ENCODE peak calls at places on chromosomes 1 and 21, in seven cellular contexts. H is fibroblast of mammary gland, L is NCI-H2081, E is hypothalamus, V is MM.1S, P is fibroblast of the conjunctiva, Q is NCI-H510A treated with DMSO at 0.1 percent for 48 hours. N is an unnamed sample.

GRCh38 chr1:223029985-223030769 is 112.9 kb downstream of the TLR5 start:
- DNase-seq in H (no peak), L (no peak), E (no peak), V (no peak), P (no peak), Q (no peak), N (no peak)

GRCh38 chr1:3064296-3064850 is 4.6 kb upstream of the PRDM16 start:
- DNase-seq in H (no peak), L (no peak), E (no peak), V (no peak), P (no peak), Q (no peak), N (no peak)

GRCh38 chr1:234136073-234136472 is 231.6 kb downstream of the SLC35F3 start:
- DNase-seq in H (no peak), L (no peak), E (no peak), V (no peak), P (no peak), Q (no peak), N (no peak)

GRCh38 chr1:153277852-153278251 is 18.4 kb downstream of the LORICRIN start:
- DNase-seq in H (no peak), L (no peak), E (no peak), V (peak; percentile 92), P (no peak), Q (no peak), N (no peak)

GRCh38 chr1:176896216-176896615 is 268.3 kb downstream of the ASTN1 start:
- DNase-seq in H (no peak), L (no peak), E (no peak), V (no peak), P (no peak), Q (no peak), N (no peak)

GRCh38 chr1:38964140-38964548 is 22.5 kb upstream of the RHBDL2 start:
- DNase-seq in H (no peak), L (no peak), E (no peak), V (no peak), P (no peak), Q (peak; percentile 91), N (no peak)

GRCh38 chr1:108828074-108828961 is 28.6 kb downstream of the AKNAD1 start:
- DNase-seq in H (peak; percentile 98), L (peak; percentile 61), E (peak; percentile 50), V (peak; percentile 41), P (peak; percentile 79), Q (peak; percentile 62), N (peak; percentile 91)

GRCh38 chr1:96782861-96783260 is 61.3 kb downstream of the PTBP2 start:
- DNase-seq in H (peak; percentile 6), L (no peak), E (no peak), V (no peak), P (no peak), Q (no peak), N (no peak)

GRCh38 chr21:25369524-25370300 is 237.6 kb downstream of the MRPL39 start:
- DNase-seq in H (peak; percentile 69), L (no peak), E (no peak), V (no peak), P (no peak), Q (no peak), N (no peak)

GRCh38 chr1:160826546-160826945 is 30.6 kb downstream of the LY9 start:
- DNase-seq in H (no peak), L (no peak), E (no peak), V (no peak), P (no peak), Q (no peak), N (no peak)

GRCh38 chr1:223041481-223041880 is 101.6 kb downstream of the TLR5 start:
- DNase-seq in H (no peak), L (no peak), E (no peak), V (no peak), P (no peak), Q (no peak), N (no peak)

GRCh38 chr1:47534040-47534328 is 96.1 kb downstream of the FOXD2 start:
- DNase-seq in H (no peak), L (no peak), E (no peak), V (no peak), P (no peak), Q (no peak), N (no peak)

N was measured in tibial artery.